ENCODE peak calls at places on chromosomes 5 and 9, in nine cellular contexts. N is H54, J is pons, M is kidney epithelial cell, O is HEK293T, P is NCI-H748 treated with DMSO at 0.1 percent for 48 hours, Q is nephron progenitor cell, U is mesenteric fat pad, Z is HFFc6. S is an unnamed sample.

GRCh38 chr5:35003018-35003957 is 44.5 kb downstream of the AGXT2 start:
- DNase-seq in O (peak; percentile 78), P (peak; percentile 88), N (peak; percentile 55), Z (peak; percentile 12), M (no peak), Q (peak; percentile 72), U (no peak), J (peak; percentile 66), S (peak; percentile 48)

GRCh38 chr5:1105350-1106265 is 6.3 kb downstream of the SLC12A7 start:
- DNase-seq in M (no peak), Z (no peak), J (no peak), P (no peak), O (no peak), Q (no peak), U (no peak), N (no peak), S (no peak)

GRCh38 chr5:179852993-179853547 is 5.5 kb downstream of the MRNIP start:
- DNase-seq in Q (no peak), P (no peak), Z (no peak), N (no peak), U (no peak), J (peak; percentile 45), M (no peak), O (no peak), S (no peak)

GRCh38 chr9:108813951-108814601 is 41.7 kb downstream of the ACTL7B start:
- DNase-seq in N (peak; percentile 73), P (peak; percentile 35), U (no peak), M (peak; percentile 14), J (peak; percentile 53), O (no peak), Q (no peak), Z (no peak), S (peak; percentile 10)

GRCh38 chr9:114906922-114907571 is 23.3 kb downstream of the TNFSF8 start:
- DNase-seq in Q (peak; percentile 38), P (peak; percentile 81), J (no peak), U (no peak), N (no peak), M (no peak), Z (peak; percentile 42), O (peak; percentile 56), S (peak; percentile 82)

GRCh38 chr9:86353591-86354047 is 591 bp downstream of the TUT7 start:
- DNase-seq in Q (peak; percentile 23), U (no peak), P (peak; percentile 22), O (no peak), M (no peak), N (peak; percentile 16), J (peak; percentile 45), Z (peak; percentile 13), S (no peak)

GRCh38 chr5:127941646-127942045 is 141.9 kb upstream of the SLC12A2 start:
- DNase-seq in P (peak; percentile 79), Q (no peak), Z (peak; percentile 10), N (no peak), U (no peak), J (peak; percentile 50), M (no peak), O (no peak), S (peak; percentile 43)

GRCh38 chr9:38026021-38026809 is 42.8 kb downstream of the SHB start:
- DNase-seq in N (peak; percentile 62), Z (peak; percentile 93), O (peak; percentile 31), U (no peak), Q (no peak), M (peak; percentile 92), P (no peak), J (no peak), S (peak; percentile 87)

GRCh38 chr5:131991593-131992324 is 19.7 kb downstream of the ACSL6 start:
- DNase-seq in U (no peak), P (no peak), O (no peak), Q (no peak), M (no peak), J (no peak), Z (no peak), N (no peak), S (no peak)